ENCODE peak calls at places on chromosomes 16 and 17, in seven cellular contexts. K is endothelial cell; A is nucleus accumbens; Y is HCEC 1CT; G is activated naive CD4-positive, alpha-beta T cell treated with Interleukin-2 at 50 U/mL for 16 hours; S is NCI-H1105; C is progenitor cell of endocrine pancreas. Z is an unnamed sample.

GRCh38 chr16:56362057-56362655 is 63.2 kb downstream of the AMFR start:
- DNase-seq in C (no peak), Y (no peak), A (no peak), G (no peak), K (no peak), S (no peak), Z (no peak)

GRCh38 chr17:75721463-75722011 is 278 bp downstream of the ITGB4 start:
- DNase-seq in C (no peak), G (no peak), Y (no peak), A (no peak), K (peak; percentile 28), S (no peak), Z (no peak)

GRCh38 chr17:4514206-4514605 is 15.5 kb downstream of the SPNS2 start:
- DNase-seq in A (no peak), K (no peak), S (no peak), Y (no peak), G (no peak), C (peak; percentile 46), Z (no peak)

GRCh38 chr17:7479389-7480192 is at the start of gene ZBTB4:
- DNase-seq in K (peak; percentile 30), G (peak; percentile 64), Y (peak; percentile 29), C (peak; percentile 40), S (peak; percentile 44), A (peak; percentile 48), Z (peak; percentile 58)

GRCh38 chr16:2473999-2474876 is 689 bp upstream of the TBC1D24 start:
- DNase-seq in K (peak; percentile 45), Y (peak; percentile 53), C (no peak), S (no peak), A (peak; percentile 28), G (peak; percentile 61), Z (peak; percentile 72)

GRCh38 chr17:56597495-56597990 is 4.0 kb downstream of the NOG start:
- DNase-seq in A (no peak), C (peak; percentile 20), K (peak; percentile 34), S (peak; percentile 47), G (no peak), Y (no peak), Z (no peak)

GRCh38 chr17:63911657-63912100 is 621 bp upstream of the CSHL1 start:
- DNase-seq in K (peak; percentile 60), G (peak; percentile 68), Y (no peak), C (peak; percentile 63), A (no peak), S (no peak), Z (peak; percentile 40)

GRCh38 chr17:13792314-13792713 is 190.6 kb upstream of the HS3ST3A1 start:
- DNase-seq in K (no peak), S (no peak), Y (no peak), A (no peak), G (no peak), C (no peak), Z (no peak)

GRCh38 chr17:4950075-4950756 is 703 bp upstream of the ENO3 start:
- DNase-seq in A (no peak), G (peak; percentile 41), C (no peak), K (peak; percentile 19), S (peak; percentile 30), Y (peak; percentile 60), Z (peak; percentile 68)

GRCh38 chr17:67365762-67366192 is 600 bp downstream of the PSMD12 start:
- DNase-seq in K (no peak), G (peak; percentile 37), A (no peak), C (no peak), S (no peak), Y (peak; percentile 41), Z (peak; percentile 53)

GRCh38 chr16:56344518-56345405 is 80.6 kb downstream of the AMFR start:
- DNase-seq in G (no peak), K (no peak), A (no peak), S (no peak), C (no peak), Y (no peak), Z (no peak)

GRCh38 chr17:78715876-78716275 is 66.2 kb downstream of the CYTH1 start:
- DNase-seq in G (no peak), K (no peak), A (no peak), S (no peak), Y (no peak), C (no peak), Z (no peak)

GRCh38 chr17:44137891-44138709 is 3.6 kb upstream of the HROB start:
- DNase-seq in C (peak; percentile 57), S (no peak), G (peak; percentile 81), A (peak; percentile 84), Y (peak; percentile 99), K (no peak), Z (peak; percentile 32)

GRCh38 chr17:1735834-1736347 is 6.8 kb upstream of the SERPINF2 start:
- DNase-seq in C (no peak), A (no peak), G (no peak), S (no peak), K (no peak), Y (no peak), Z (no peak)

GRCh38 chr16:17518441-17518840 is 47.7 kb upstream of the XYLT1 start:
- DNase-seq in G (no peak), S (no peak), Y (peak; percentile 54), A (no peak), C (no peak), K (no peak), Z (no peak)